ENCODE peak calls at places on chromosomes 2 and 18, in four cellular contexts. J, P, W and K are unnamed samples.

GRCh38 chr2:138871312-138871711 is 91.1 kb upstream of the NXPH2 start:
- DNase-seq in J (no peak), W (no peak), P (no peak), K (no peak)

GRCh38 chr2:207823865-207824264 is 54.2 kb upstream of the FZD5 start:
- DNase-seq in J (no peak), W (no peak), P (no peak), K (no peak)

GRCh38 chr2:195664528-195664927 is 7.5 kb downstream of the SLC39A10 start:
- DNase-seq in P (no peak), W (no peak), J (no peak), K (no peak)

GRCh38 chr2:137929504-137929886 is 34.8 kb upstream of the HNMT start:
- DNase-seq in W (no peak), P (no peak), J (no peak), K (no peak)

GRCh38 chr2:160719116-160719515 is 225.5 kb upstream of the RBMS1 start:
- DNase-seq in P (no peak), W (no peak), J (no peak), K (no peak)

GRCh38 chr2:19541884-19542283 is 183.5 kb upstream of the OSR1 start:
- DNase-seq in J (no peak), W (no peak), P (peak; percentile 35), K (peak; percentile 17)

GRCh38 chr2:211751853-211752252 is 786.7 kb downstream of the ERBB4 start:
- DNase-seq in J (no peak), P (no peak), W (no peak), K (no peak)

GRCh38 chr18:34159691-34160185 is 65.0 kb downstream of the NOL4 start:
- DNase-seq in P (no peak), W (no peak), J (no peak), K (no peak)

GRCh38 chr2:207929923-207930322 is 95.4 kb downstream of the PLEKHM3 start:
- DNase-seq in W (no peak), J (no peak), P (no peak), K (no peak)

GRCh38 chr2:8575011-8575750 is 106.7 kb upstream of the ID2 start:
- DNase-seq in P (no peak), W (no peak), J (no peak), K (no peak)

GRCh38 chr2:866887-867286 is 83.8 kb upstream of the SNTG2 start:
- DNase-seq in P (no peak), J (no peak), W (no peak), K (no peak)

GRCh38 chr2:195312662-195313061 is 344.4 kb upstream of the SLC39A10 start:
- DNase-seq in P (no peak), J (no peak), W (no peak), K (no peak)

GRCh38 chr2:237405605-237406004 is 8.4 kb downstream of the COL6A3 start:
- DNase-seq in J (no peak), W (no peak), P (no peak), K (no peak)

GRCh38 chr18:24530630-24531111 is 70.2 kb downstream of the HRH4 start:
- DNase-seq in J (peak; percentile 44), P (peak; percentile 7), W (no peak), K (peak; percentile 32)

GRCh38 chr18:74944676-74945075 is 264.3 kb downstream of the PTGR3 start:
- DNase-seq in W (no peak), J (no peak), P (peak; percentile 2), K (no peak)

GRCh38 chr2:231621051-231621879 is 28.6 kb downstream of the TEX44 start:
- DNase-seq in W (no peak), P (no peak), J (no peak), K (peak; percentile 88)

GRCh38 chr2:53018830-53019425 is 748.7 kb upstream of the CHAC2 start:
- DNase-seq in W (no peak), P (peak; percentile 14), J (no peak), K (no peak)

GRCh38 chr2:106144621-106145331 is 49.3 kb downstream of the UXS1 start:
- DNase-seq in J (no peak), P (no peak), W (no peak), K (no peak)

GRCh38 chr18:5297582-5297981 is 2.1 kb upstream of the ZBTB14 start:
- DNase-seq in W (no peak), P (no peak), J (no peak), K (no peak)

GRCh38 chr2:75173746-75174145 is 25.6 kb downstream of the TACR1 start:
- DNase-seq in J (no peak), W (no peak), P (no peak), K (no peak)

GRCh38 chr18:31393286-31393685 is 16.7 kb downstream of the DSG4 start:
- DNase-seq in W (no peak), J (no peak), P (no peak), K (no peak)

GRCh38 chr2:22634167-22634566 is 750.8 kb upstream of the KLHL29 start:
- DNase-seq in J (no peak), P (no peak), W (no peak), K (no peak)

GRCh38 chr2:2699117-2699497 is 368.0 kb upstream of the MYT1L start:
- DNase-seq in P (no peak), J (no peak), W (no peak), K (no peak)

GRCh38 chr2:2701176-2701781 is 370.2 kb upstream of the MYT1L start:
- DNase-seq in J (no peak), P (no peak), W (no peak), K (no peak)

GRCh38 chr2:2696341-2697132 is 365.5 kb upstream of the MYT1L start:
- DNase-seq in W (no peak), J (no peak), P (no peak), K (no peak)

GRCh38 chr2:2701813-2702212 is 370.7 kb upstream of the MYT1L start:
- DNase-seq in W (no peak), P (no peak), J (no peak), K (no peak)

GRCh38 chr2:2698182-2699116 is 367.4 kb upstream of the MYT1L start:
- DNase-seq in J (no peak), W (no peak), P (peak; percentile 57), K (no peak)
- TF ChIP-seq CTCF in J (peak; percentile 44), W (no peak), P (peak; percentile 25), K (no peak)

DNA sequence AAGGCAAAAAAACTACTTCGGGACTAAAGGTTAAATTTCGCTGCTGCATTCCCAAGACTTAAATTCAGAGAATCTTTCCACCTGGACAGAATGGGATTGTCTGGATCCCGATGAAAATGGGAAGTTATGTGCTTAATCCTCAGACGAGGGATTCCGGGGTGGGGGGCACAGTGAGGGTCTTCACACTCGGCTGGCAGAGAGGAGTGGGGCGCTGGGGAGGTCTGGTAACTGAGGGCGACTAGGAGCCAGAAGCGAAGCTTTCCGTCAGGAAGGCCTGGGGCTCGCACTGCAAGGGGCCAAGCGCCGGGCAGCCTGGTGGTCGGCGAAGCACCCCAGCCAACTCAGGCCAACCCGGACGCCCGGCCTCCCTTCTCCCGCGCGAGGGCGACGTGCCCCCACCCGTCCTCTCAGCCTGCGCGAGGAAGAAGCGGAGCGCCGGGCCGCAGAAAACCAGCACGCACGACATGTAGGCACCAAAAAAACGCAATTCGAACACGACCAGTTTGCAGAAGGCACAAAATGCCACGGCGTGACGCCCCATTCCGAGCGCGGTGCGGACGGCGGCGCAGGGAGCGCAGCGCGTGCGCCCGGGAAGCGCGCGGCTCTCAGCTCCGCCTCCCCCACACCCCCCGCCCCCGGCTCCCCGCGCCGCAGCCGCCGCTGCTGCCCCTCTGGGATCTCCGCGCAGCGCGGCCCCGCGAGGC is 188.1 kb downstream of the ZEB2 start:
- DNase-seq in P (no peak), W (peak; percentile 36), J (no peak), K (no peak)
- TF ChIP-seq CTCF in P (peak; percentile 20), W (no peak), J (peak; percentile 27), K (no peak)

DNA sequence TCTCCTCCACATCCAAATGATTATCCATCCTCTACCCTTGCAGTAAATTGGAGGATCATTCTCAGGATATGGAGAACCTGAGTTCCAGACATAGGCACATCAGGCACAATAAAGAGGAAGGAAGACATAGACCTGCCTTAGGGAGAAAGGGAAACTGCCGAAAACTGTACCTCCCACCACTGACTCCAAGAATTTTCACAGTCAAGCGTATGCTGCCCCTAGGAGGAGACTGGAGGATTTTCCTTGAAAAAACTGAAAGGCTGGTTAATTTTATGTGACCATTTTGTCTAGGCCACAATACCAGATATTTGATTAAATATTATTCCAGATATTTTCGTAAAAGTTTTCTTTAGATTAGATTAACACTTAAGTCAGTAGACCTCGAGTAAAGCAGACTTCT is 638.5 kb upstream of the PKDCC start:
- DNase-seq in P (no peak), W (no peak), J (no peak), K (no peak)
- TF ChIP-seq CTCF in P (no peak), W (no peak), J (no peak), K (no peak)

DNA sequence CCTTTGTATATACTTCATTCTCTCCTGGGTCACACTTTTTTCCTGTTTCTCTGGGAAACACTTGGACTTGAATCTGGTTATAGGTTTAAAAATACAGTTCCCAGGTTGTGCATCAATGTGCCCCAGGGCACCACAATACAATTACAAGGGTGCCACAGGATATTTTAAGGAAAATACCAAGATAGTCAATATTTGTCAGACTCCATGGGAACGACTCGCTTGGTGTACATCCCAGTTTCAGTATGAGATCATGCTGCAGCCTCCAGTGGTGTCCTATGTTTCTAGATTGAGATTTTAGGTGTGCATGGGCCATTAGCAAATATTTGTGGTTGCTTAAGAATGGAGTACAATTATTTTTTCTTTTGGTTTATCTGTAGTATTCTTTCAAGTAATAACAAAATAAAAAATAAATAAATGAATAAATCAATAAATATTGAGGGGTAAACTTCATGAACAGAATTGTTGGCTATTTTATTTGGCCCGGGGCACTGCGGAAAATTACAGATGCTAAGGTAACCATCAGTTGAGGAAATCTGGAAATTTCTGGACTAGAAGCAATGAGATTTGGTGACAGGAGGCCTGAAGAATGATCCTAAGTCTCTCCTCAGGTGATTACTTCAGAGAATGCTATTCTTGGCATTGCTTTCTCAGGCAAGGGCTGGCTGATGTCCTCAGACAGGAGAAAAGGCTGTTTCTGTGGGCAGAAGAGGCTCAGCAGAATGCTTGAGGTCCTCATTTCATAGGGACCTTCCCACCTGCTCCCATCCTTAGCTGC is 649.3 kb upstream of the SOX11 start:
- DNase-seq in P (no peak), W (no peak), J (no peak), K (no peak)
- TF ChIP-seq CTCF in P (no peak), W (no peak), J (no peak), K (no peak)

GRCh38 chr18:13796515-13796914 is 27.4 kb upstream of the MC5R start:
- DNase-seq in P (no peak), J (no peak), W (no peak), K (no peak)

GRCh38 chr18:13793819-13794218 is 30.1 kb upstream of the MC5R start:
- DNase-seq in J (no peak), W (no peak), P (no peak), K (no peak)

DNA sequence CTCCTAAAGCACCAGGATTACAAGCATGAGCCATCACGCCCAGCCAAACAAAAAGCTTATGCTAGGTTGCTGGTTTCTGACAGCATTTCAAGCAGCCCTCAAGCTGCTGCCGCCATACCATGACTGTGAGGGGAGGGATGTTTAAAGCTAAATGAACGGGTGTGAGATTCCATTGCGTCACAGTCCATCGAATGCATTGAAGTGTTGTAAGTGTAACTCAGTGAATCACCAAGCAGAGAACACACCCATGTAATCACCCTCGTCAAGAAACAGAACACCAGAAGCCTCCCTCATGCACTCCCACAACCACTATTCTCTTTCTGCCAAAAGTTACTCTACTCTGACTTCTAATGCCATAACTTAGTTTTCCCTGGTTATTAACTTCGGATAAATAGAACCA is 32.8 kb upstream of the MC5R start:
- DNase-seq in W (no peak), P (peak; percentile 3), J (no peak), K (no peak)
- TF ChIP-seq CTCF in W (no peak), P (no peak), J (no peak), K (no peak)

GRCh38 chr18:9549405-9549804 is 65.0 kb downstream of the PPP4R1 start:
- DNase-seq in J (no peak), W (no peak), P (no peak), K (peak; percentile 7)
- TF ChIP-seq CTCF in J (peak; percentile 18), W (no peak), P (no peak), K (no peak)